ENCODE peak calls at places on chromosomes 4 and X, in seven cellular contexts. G, L, S, X, N, M and P are unnamed samples.
A peak's percentile ranks its signal among the peaks of the same experiment; 100 is the strongest.

GRCh38 chrX:102712967-102713677 is 874 bp downstream of the GPRASP2 start:
- DNase-seq in G (peak; percentile 29), L (no peak), S (peak; percentile 32), X (peak; percentile 50), N (peak; percentile 74), M (peak; percentile 67), P (no peak)

GRCh38 chr4:53925050-53925605 is 139.3 kb downstream of the CHIC2 start:
- DNase-seq in G (no peak), L (no peak), S (no peak), X (no peak), N (no peak), M (no peak), P (no peak)

GRCh38 chrX:85244411-85245210 is 820 bp downstream of the ZNF711 start:
- DNase-seq in G (peak; percentile 33), L (no peak), S (peak; percentile 4), X (peak; percentile 29), N (peak; percentile 55), M (no peak), P (no peak)

GRCh38 chr4:59057804-59058203 is 1947.6 kb upstream of the IGFBP7 start:
- DNase-seq in G (no peak), L (no peak), S (no peak), X (no peak), N (no peak), M (no peak), P (no peak)

GRCh38 chr4:170465434-170465833 is 375.7 kb upstream of the AADAT start:
- DNase-seq in G (no peak), L (no peak), S (no peak), X (no peak), N (no peak), M (no peak), P (no peak)

GRCh38 chr4:183097251-183098079 is 1.6 kb upstream of the WWC2 start:
- DNase-seq in G (no peak), L (peak; percentile 10), S (no peak), X (peak; percentile 29), N (no peak), M (no peak), P (no peak)

GRCh38 chrX:31497086-31497485 is 425.2 kb upstream of the FTHL17 start:
- DNase-seq in G (no peak), L (no peak), S (no peak), X (peak; percentile 43), N (no peak), M (no peak), P (no peak)

GRCh38 chrX:22922961-22923360 is 76.8 kb upstream of the DDX53 start:
- DNase-seq in G (no peak), L (no peak), S (no peak), X (peak; percentile 22), N (no peak), M (no peak), P (no peak)

GRCh38 chr4:8045909-8046308 is 106.2 kb upstream of the AFAP1 start:
- DNase-seq in G (no peak), L (no peak), S (no peak), X (no peak), N (no peak), M (peak; percentile 11), P (no peak)

GRCh38 chrX:113390531-113390930 is 549.9 kb upstream of the AMOT start:
- DNase-seq in G (no peak), L (no peak), S (no peak), X (no peak), N (no peak), M (no peak), P (no peak)

GRCh38 chr4:173074501-173074946 is 94.1 kb upstream of the GALNT7 start:
- DNase-seq in G (no peak), L (no peak), S (no peak), X (peak; percentile 89), N (no peak), M (peak; percentile 52), P (no peak)

GRCh38 chr4:94304365-94304971 is 38.2 kb downstream of the HPGDS start:
- DNase-seq in G (peak; percentile 21), L (no peak), S (no peak), X (peak; percentile 47), N (peak; percentile 6), M (no peak), P (no peak)

GRCh38 chrX:140088438-140088837 is 123.1 kb upstream of the CXorf66 start:
- DNase-seq in G (no peak), L (no peak), S (no peak), X (no peak), N (no peak), M (no peak), P (no peak)

GRCh38 chr4:98987720-98988119 is 7.8 kb upstream of the METAP1 start:
- DNase-seq in G (no peak), L (no peak), S (no peak), X (no peak), N (no peak), M (no peak), P (no peak)

GRCh38 chr4:67713531-67714247 is 12.7 kb upstream of the UBA6 start:
- DNase-seq in G (no peak), L (no peak), S (no peak), X (peak; percentile 37), N (no peak), M (no peak), P (no peak)

GRCh38 chr4:140363051-140363450 is 10.4 kb upstream of the SCOC start:
- DNase-seq in G (no peak), L (no peak), S (no peak), X (no peak), N (no peak), M (no peak), P (no peak)

GRCh38 chr4:127995776-127996175 is 30.6 kb downstream of the ABHD18 start:
- DNase-seq in G (peak; percentile 9), L (no peak), S (no peak), X (peak; percentile 34), N (no peak), M (no peak), P (no peak)

GRCh38 chr4:33625762-33626161 is 2618.6 kb downstream of the ARAP2 start:
- DNase-seq in G (no peak), L (no peak), S (no peak), X (no peak), N (no peak), M (no peak), P (no peak)

GRCh38 chrX:125503769-125504168 is 184.1 kb downstream of the TEX13C start:
- DNase-seq in G (no peak), L (no peak), S (no peak), X (no peak), N (no peak), M (no peak), P (no peak)

GRCh38 chr4:89000844-89001360 is 56.1 kb downstream of the FAM13A start:
- DNase-seq in G (peak; percentile 8), L (no peak), S (no peak), X (peak; percentile 64), N (peak; percentile 97), M (no peak), P (no peak)

GRCh38 chrX:10387011-10387410 is 230.2 kb downstream of the CLCN4 start:
- DNase-seq in G (peak; percentile 57), L (no peak), S (no peak), X (no peak), N (no peak), M (no peak), P (no peak)

GRCh38 chr4:93147524-93148212 is 680.9 kb upstream of the ATOH1 start:
- DNase-seq in G (no peak), L (no peak), S (no peak), X (no peak), N (peak; percentile 11), M (no peak), P (no peak)

GRCh38 chr4:142901166-142901662 is 55.1 kb upstream of the INPP4B start:
- DNase-seq in G (no peak), L (no peak), S (no peak), X (no peak), N (no peak), M (no peak), P (no peak)

GRCh38 chr4:3862640-3863420 is 96.6 kb downstream of the ADRA2C start:
- DNase-seq in G (no peak), L (no peak), S (no peak), X (no peak), N (no peak), M (no peak), P (peak; percentile 68)

GRCh38 chrX:103678199-103678993 is 8.1 kb downstream of the MORF4L2 start:
- DNase-seq in G (peak; percentile 53), L (no peak), S (no peak), X (no peak), N (no peak), M (no peak), P (no peak)

GRCh38 chrX:68895339-68896250 is 66.8 kb downstream of the EFNB1 start:
- DNase-seq in G (peak; percentile 2), L (no peak), S (no peak), X (peak; percentile 40), N (no peak), M (no peak), P (no peak)

GRCh38 chr4:135485371-135485770 is 1283.8 kb upstream of the PABPC4L start:
- DNase-seq in G (no peak), L (no peak), S (no peak), X (peak; percentile 44), N (no peak), M (no peak), P (no peak)

GRCh38 chr4:182805606-182806149 is 111.5 kb downstream of the DCTD start:
- DNase-seq in G (no peak), L (no peak), S (no peak), X (no peak), N (no peak), M (no peak), P (no peak)

GRCh38 chr4:30454504-30454903 is 265.7 kb upstream of the PCDH7 start:
- DNase-seq in G (no peak), L (no peak), S (no peak), X (no peak), N (no peak), M (no peak), P (no peak)

GRCh38 chr4:80507507-80507906 is 172.0 kb downstream of the CFAP299 start:
- DNase-seq in G (no peak), L (no peak), S (no peak), X (no peak), N (no peak), M (no peak), P (no peak)

GRCh38 chrX:123736333-123736921 is 3.6 kb upstream of the THOC2 start:
- DNase-seq in G (no peak), L (no peak), S (no peak), X (peak; percentile 19), N (no peak), M (no peak), P (no peak)